ENCODE peak calls at places on chromosomes 13 and 19, in six cellular contexts. One of them, this sample, is unnamed.

GRCh38 chr13:102651892-102652291 is 43.0 kb downstream of the METTL21C start:
- DNase-seq in pancreas: no peak
- DNase-seq in occipital lobe: no peak
- DNase-seq in NCI-H1436: no peak
- DNase-seq in thoracic aorta: no peak
- DNase-seq in progenitor cell of endocrine pancreas: no peak
- DNase-seq in this sample: no peak

GRCh38 chr13:25132984-25133383 is 37.0 kb downstream of the PABPC3 start:
- DNase-seq in pancreas: no peak
- DNase-seq in progenitor cell of endocrine pancreas: no peak
- DNase-seq in occipital lobe: no peak
- DNase-seq in thoracic aorta: no peak
- DNase-seq in NCI-H1436: no peak
- DNase-seq in this sample: no peak

GRCh38 chr19:54137913-54138776 is 583 bp downstream of the CNOT3 start:
- DNase-seq in thoracic aorta: no peak
- DNase-seq in occipital lobe: no peak
- DNase-seq in pancreas: no peak
- DNase-seq in NCI-H1436: no peak
- DNase-seq in progenitor cell of endocrine pancreas: peak; percentile 30
- DNase-seq in this sample: no peak

GRCh38 chr19:4058696-4059492 is 7.8 kb downstream of the ZBTB7A start:
- DNase-seq in NCI-H1436: no peak
- DNase-seq in thoracic aorta: no peak
- DNase-seq in pancreas: no peak
- DNase-seq in occipital lobe: peak; percentile 59
- DNase-seq in progenitor cell of endocrine pancreas: no peak
- DNase-seq in this sample: no peak

GRCh38 chr19:45385392-45386221 is 15.2 kb upstream of the ERCC2 start:
- DNase-seq in pancreas: no peak
- DNase-seq in NCI-H1436: peak; percentile 6
- DNase-seq in occipital lobe: no peak
- DNase-seq in progenitor cell of endocrine pancreas: no peak
- DNase-seq in thoracic aorta: no peak
- DNase-seq in this sample: no peak

GRCh38 chr13:74452176-74452575 is 318.0 kb upstream of the KLF12 start:
- DNase-seq in occipital lobe: no peak
- DNase-seq in progenitor cell of endocrine pancreas: no peak
- DNase-seq in NCI-H1436: no peak
- DNase-seq in pancreas: no peak
- DNase-seq in thoracic aorta: no peak
- DNase-seq in this sample: no peak

GRCh38 chr19:47476438-47476972 is 4.8 kb upstream of the SLC8A2 start:
- DNase-seq in NCI-H1436: no peak
- DNase-seq in thoracic aorta: no peak
- DNase-seq in progenitor cell of endocrine pancreas: no peak
- DNase-seq in occipital lobe: no peak
- DNase-seq in pancreas: no peak
- DNase-seq in this sample: no peak

GRCh38 chr13:109819851-109820250 is 33.5 kb upstream of the IRS2 start:
- DNase-seq in pancreas: no peak
- DNase-seq in thoracic aorta: no peak
- DNase-seq in occipital lobe: no peak
- DNase-seq in NCI-H1436: peak; percentile 11
- DNase-seq in progenitor cell of endocrine pancreas: no peak
- DNase-seq in this sample: no peak

GRCh38 chr19:3359850-3360493 is 6.4 kb upstream of the NFIC start:
- DNase-seq in progenitor cell of endocrine pancreas: no peak
- DNase-seq in occipital lobe: no peak
- DNase-seq in NCI-H1436: no peak
- DNase-seq in thoracic aorta: no peak
- DNase-seq in pancreas: no peak
- DNase-seq in this sample: no peak

GRCh38 chr19:50046649-50047503 is 21.1 kb downstream of the ZNF473 start:
- DNase-seq in NCI-H1436: no peak
- DNase-seq in occipital lobe: peak; percentile 51
- DNase-seq in pancreas: peak; percentile 46
- DNase-seq in progenitor cell of endocrine pancreas: no peak
- DNase-seq in thoracic aorta: peak; percentile 43
- DNase-seq in this sample: peak; percentile 43

GRCh38 chr13:33686772-33687480 is 131.0 kb upstream of the RFC3 start:
- DNase-seq in progenitor cell of endocrine pancreas: no peak
- DNase-seq in pancreas: no peak
- DNase-seq in occipital lobe: no peak
- DNase-seq in NCI-H1436: no peak
- DNase-seq in thoracic aorta: no peak
- DNase-seq in this sample: no peak

GRCh38 chr19:29372921-29373797 is 152.6 kb upstream of the VSTM2B start:
- DNase-seq in pancreas: no peak
- DNase-seq in NCI-H1436: no peak
- DNase-seq in thoracic aorta: no peak
- DNase-seq in progenitor cell of endocrine pancreas: no peak
- DNase-seq in occipital lobe: no peak
- DNase-seq in this sample: peak; percentile 2

GRCh38 chr19:19540707-19541515 is 2.8 kb downstream of the CILP2 start:
- DNase-seq in NCI-H1436: peak; percentile 76
- DNase-seq in thoracic aorta: no peak
- DNase-seq in pancreas: peak; percentile 35
- DNase-seq in progenitor cell of endocrine pancreas: peak; percentile 33
- DNase-seq in occipital lobe: no peak
- DNase-seq in this sample: no peak

GRCh38 chr13:48873081-48873480 is 102.6 kb upstream of the FNDC3A start:
- DNase-seq in thoracic aorta: no peak
- DNase-seq in NCI-H1436: no peak
- DNase-seq in occipital lobe: no peak
- DNase-seq in pancreas: no peak
- DNase-seq in progenitor cell of endocrine pancreas: no peak
- DNase-seq in this sample: no peak

GRCh38 chr19:6847828-6848200 is 39.6 kb upstream of the ADGRE1 start:
- DNase-seq in pancreas: no peak
- DNase-seq in occipital lobe: no peak
- DNase-seq in NCI-H1436: no peak
- DNase-seq in progenitor cell of endocrine pancreas: no peak
- DNase-seq in thoracic aorta: no peak
- DNase-seq in this sample: no peak

GRCh38 chr19:54107876-54108490 is 5.3 kb downstream of the NDUFA3 start:
- DNase-seq in occipital lobe: no peak
- DNase-seq in pancreas: peak; percentile 10
- DNase-seq in NCI-H1436: no peak
- DNase-seq in progenitor cell of endocrine pancreas: no peak
- DNase-seq in thoracic aorta: no peak
- DNase-seq in this sample: no peak

GRCh38 chr19:1850809-1851544 is 2.7 kb upstream of the REXO1 start:
- DNase-seq in progenitor cell of endocrine pancreas: no peak
- DNase-seq in thoracic aorta: no peak
- DNase-seq in occipital lobe: no peak
- DNase-seq in pancreas: no peak
- DNase-seq in NCI-H1436: no peak
- DNase-seq in this sample: no peak

GRCh38 chr19:55812449-55812848 is 19.4 kb downstream of the NLRP11 start:
- DNase-seq in NCI-H1436: no peak
- DNase-seq in thoracic aorta: no peak
- DNase-seq in occipital lobe: no peak
- DNase-seq in pancreas: no peak
- DNase-seq in progenitor cell of endocrine pancreas: no peak
- DNase-seq in this sample: no peak

GRCh38 chr19:34282611-34283519 is 28.5 kb downstream of the GARRE1 start:
- DNase-seq in NCI-H1436: no peak
- DNase-seq in thoracic aorta: no peak
- DNase-seq in progenitor cell of endocrine pancreas: no peak
- DNase-seq in pancreas: no peak
- DNase-seq in occipital lobe: no peak
- DNase-seq in this sample: peak; percentile 65

GRCh38 chr13:48715977-48716376 is 62.2 kb downstream of the CYSLTR2 start:
- DNase-seq in pancreas: no peak
- DNase-seq in thoracic aorta: no peak
- DNase-seq in occipital lobe: no peak
- DNase-seq in progenitor cell of endocrine pancreas: no peak
- DNase-seq in NCI-H1436: no peak
- DNase-seq in this sample: no peak

GRCh38 chr19:27962260-27962659 is 1250.7 kb downstream of the UQCRFS1 start:
- DNase-seq in occipital lobe: no peak
- DNase-seq in progenitor cell of endocrine pancreas: no peak
- DNase-seq in pancreas: no peak
- DNase-seq in NCI-H1436: no peak
- DNase-seq in thoracic aorta: no peak
- DNase-seq in this sample: no peak

This sample was measured in prostate gland.